ENCODE peak calls at places on chromosomes 6 and 20, in eight cellular contexts. One of them, this sample, is unnamed.

GRCh38 chr6:150451767-150452641 is 83.2 kb downstream of the IYD start:
- DNase-seq in midbrain: no peak
- DNase-seq in ACHN: no peak
- DNase-seq in left colon: no peak
- DNase-seq in kidney epithelial cell: no peak
- DNase-seq in nucleus accumbens: no peak
- DNase-seq in T-helper 9 cell: no peak
- DNase-seq in small intestine: no peak
- DNase-seq in this sample: no peak

GRCh38 chr20:34541917-34542316 is 16.6 kb upstream of the MAP1LC3A start:
- DNase-seq in midbrain: no peak
- DNase-seq in ACHN: no peak
- DNase-seq in left colon: no peak
- DNase-seq in kidney epithelial cell: no peak
- DNase-seq in nucleus accumbens: no peak
- DNase-seq in T-helper 9 cell: no peak
- DNase-seq in small intestine: no peak
- DNase-seq in this sample: no peak

GRCh38 chr6:130559166-130559565 is 193.3 kb downstream of the TMEM200A start:
- DNase-seq in midbrain: no peak
- DNase-seq in ACHN: no peak
- DNase-seq in left colon: no peak
- DNase-seq in kidney epithelial cell: no peak
- DNase-seq in nucleus accumbens: no peak
- DNase-seq in T-helper 9 cell: no peak
- DNase-seq in small intestine: no peak
- DNase-seq in this sample: no peak

GRCh38 chr6:30589754-30590358 is 18.6 kb downstream of the ABCF1 start:
- DNase-seq in midbrain: no peak
- DNase-seq in ACHN: no peak
- DNase-seq in left colon: no peak
- DNase-seq in kidney epithelial cell: no peak
- DNase-seq in nucleus accumbens: no peak
- DNase-seq in T-helper 9 cell: no peak
- DNase-seq in small intestine: no peak
- DNase-seq in this sample: no peak

GRCh38 chr20:37656945-37657344 is 36.9 kb upstream of the CTNNBL1 start:
- DNase-seq in midbrain: no peak
- DNase-seq in ACHN: no peak
- DNase-seq in left colon: no peak
- DNase-seq in kidney epithelial cell: no peak
- DNase-seq in nucleus accumbens: no peak
- DNase-seq in T-helper 9 cell: no peak
- DNase-seq in small intestine: no peak
- DNase-seq in this sample: no peak

GRCh38 chr20:31835977-31836852 is 9.2 kb downstream of the FOXS1 start:
- DNase-seq in midbrain: peak; percentile 43
- DNase-seq in ACHN: peak; percentile 93
- DNase-seq in left colon: peak; percentile 62
- DNase-seq in kidney epithelial cell: peak; percentile 87
- DNase-seq in nucleus accumbens: peak; percentile 21
- DNase-seq in T-helper 9 cell: no peak
- DNase-seq in small intestine: peak; percentile 67
- DNase-seq in this sample: peak; percentile 79

GRCh38 chr6:158621694-158622544 is 22.6 kb downstream of the DYNLT1 start:
- DNase-seq in midbrain: no peak
- DNase-seq in ACHN: no peak
- DNase-seq in left colon: no peak
- DNase-seq in kidney epithelial cell: no peak
- DNase-seq in nucleus accumbens: no peak
- DNase-seq in T-helper 9 cell: no peak
- DNase-seq in small intestine: no peak
- DNase-seq in this sample: no peak

GRCh38 chr6:89501239-89501638 is 68.3 kb downstream of the ANKRD6 start:
- DNase-seq in midbrain: no peak
- DNase-seq in ACHN: no peak
- DNase-seq in left colon: no peak
- DNase-seq in kidney epithelial cell: no peak
- DNase-seq in nucleus accumbens: no peak
- DNase-seq in T-helper 9 cell: no peak
- DNase-seq in small intestine: no peak
- DNase-seq in this sample: no peak

GRCh38 chr6:79625746-79626145 is 5.4 kb upstream of the SH3BGRL2 start:
- DNase-seq in midbrain: no peak
- DNase-seq in ACHN: no peak
- DNase-seq in left colon: no peak
- DNase-seq in kidney epithelial cell: no peak
- DNase-seq in nucleus accumbens: no peak
- DNase-seq in T-helper 9 cell: no peak
- DNase-seq in small intestine: no peak
- DNase-seq in this sample: no peak

GRCh38 chr6:16739329-16739801 is 21.9 kb downstream of the ATXN1 start:
- DNase-seq in midbrain: peak; percentile 22
- DNase-seq in ACHN: peak; percentile 59
- DNase-seq in left colon: no peak
- DNase-seq in kidney epithelial cell: peak; percentile 93
- DNase-seq in nucleus accumbens: no peak
- DNase-seq in T-helper 9 cell: no peak
- DNase-seq in small intestine: no peak
- DNase-seq in this sample: no peak

GRCh38 chr6:4727671-4728435 is 48.4 kb upstream of the CDYL start:
- DNase-seq in midbrain: no peak
- DNase-seq in ACHN: no peak
- DNase-seq in left colon: peak; percentile 53
- DNase-seq in kidney epithelial cell: no peak
- DNase-seq in nucleus accumbens: no peak
- DNase-seq in T-helper 9 cell: no peak
- DNase-seq in small intestine: peak; percentile 87
- DNase-seq in this sample: peak; percentile 45

GRCh38 chr6:24004062-24004461 is 122.0 kb upstream of the NRSN1 start:
- DNase-seq in midbrain: no peak
- DNase-seq in ACHN: no peak
- DNase-seq in left colon: no peak
- DNase-seq in kidney epithelial cell: no peak
- DNase-seq in nucleus accumbens: no peak
- DNase-seq in T-helper 9 cell: no peak
- DNase-seq in small intestine: no peak
- DNase-seq in this sample: no peak

GRCh38 chr20:41482647-41483552 is 116.3 kb upstream of the EMILIN3 start:
- DNase-seq in midbrain: no peak
- DNase-seq in ACHN: peak; percentile 84
- DNase-seq in left colon: no peak
- DNase-seq in kidney epithelial cell: peak; percentile 47
- DNase-seq in nucleus accumbens: no peak
- DNase-seq in T-helper 9 cell: no peak
- DNase-seq in small intestine: no peak
- DNase-seq in this sample: no peak

GRCh38 chr20:58636396-58636982 is 14.6 kb upstream of the STX16 start:
- DNase-seq in midbrain: no peak
- DNase-seq in ACHN: no peak
- DNase-seq in left colon: no peak
- DNase-seq in kidney epithelial cell: no peak
- DNase-seq in nucleus accumbens: no peak
- DNase-seq in T-helper 9 cell: no peak
- DNase-seq in small intestine: no peak
- DNase-seq in this sample: no peak

GRCh38 chr6:149080511-149080910 is 237.0 kb upstream of the TAB2 start:
- DNase-seq in midbrain: no peak
- DNase-seq in ACHN: no peak
- DNase-seq in left colon: no peak
- DNase-seq in kidney epithelial cell: no peak
- DNase-seq in nucleus accumbens: no peak
- DNase-seq in T-helper 9 cell: no peak
- DNase-seq in small intestine: no peak
- DNase-seq in this sample: no peak

GRCh38 chr6:169539176-169539897 is 162.5 kb downstream of the WDR27 start:
- DNase-seq in midbrain: no peak
- DNase-seq in ACHN: no peak
- DNase-seq in left colon: no peak
- DNase-seq in kidney epithelial cell: no peak
- DNase-seq in nucleus accumbens: no peak
- DNase-seq in T-helper 9 cell: no peak
- DNase-seq in small intestine: no peak
- DNase-seq in this sample: no peak

GRCh38 chr6:20953019-20953418 is 418.8 kb downstream of the CDKAL1 start:
- DNase-seq in midbrain: no peak
- DNase-seq in ACHN: peak; percentile 14
- DNase-seq in left colon: no peak
- DNase-seq in kidney epithelial cell: no peak
- DNase-seq in nucleus accumbens: no peak
- DNase-seq in T-helper 9 cell: no peak
- DNase-seq in small intestine: no peak
- DNase-seq in this sample: no peak

GRCh38 chr6:122361314-122361979 is 38.0 kb upstream of the HSF2 start:
- DNase-seq in midbrain: no peak
- DNase-seq in ACHN: no peak
- DNase-seq in left colon: no peak
- DNase-seq in kidney epithelial cell: no peak
- DNase-seq in nucleus accumbens: no peak
- DNase-seq in T-helper 9 cell: no peak
- DNase-seq in small intestine: no peak
- DNase-seq in this sample: no peak

GRCh38 chr20:54132612-54133433 is 41.0 kb downstream of the CYP24A1 start:
- DNase-seq in midbrain: no peak
- DNase-seq in ACHN: peak; percentile 65
- DNase-seq in left colon: no peak
- DNase-seq in kidney epithelial cell: peak; percentile 92
- DNase-seq in nucleus accumbens: no peak
- DNase-seq in T-helper 9 cell: no peak
- DNase-seq in small intestine: peak; percentile 6
- DNase-seq in this sample: no peak

GRCh38 chr6:163529605-163530004 is 115.1 kb downstream of the QKI start:
- DNase-seq in midbrain: no peak
- DNase-seq in ACHN: peak; percentile 86
- DNase-seq in left colon: no peak
- DNase-seq in kidney epithelial cell: peak; percentile 50
- DNase-seq in nucleus accumbens: no peak
- DNase-seq in T-helper 9 cell: no peak
- DNase-seq in small intestine: no peak
- DNase-seq in this sample: no peak

GRCh38 chr6:150008588-150008987 is 16.7 kb downstream of the RAET1L start:
- DNase-seq in midbrain: no peak
- DNase-seq in ACHN: no peak
- DNase-seq in left colon: no peak
- DNase-seq in kidney epithelial cell: no peak
- DNase-seq in nucleus accumbens: no peak
- DNase-seq in T-helper 9 cell: no peak
- DNase-seq in small intestine: peak; percentile 27
- DNase-seq in this sample: no peak

GRCh38 chr20:9677224-9677623 is 161.7 kb downstream of the PAK5 start:
- DNase-seq in midbrain: no peak
- DNase-seq in ACHN: no peak
- DNase-seq in left colon: no peak
- DNase-seq in kidney epithelial cell: no peak
- DNase-seq in nucleus accumbens: no peak
- DNase-seq in T-helper 9 cell: no peak
- DNase-seq in small intestine: no peak
- DNase-seq in this sample: no peak

GRCh38 chr6:20126789-20127653 is 85.2 kb downstream of the MBOAT1 start:
- DNase-seq in midbrain: peak; percentile 76
- DNase-seq in ACHN: peak; percentile 57
- DNase-seq in left colon: peak; percentile 81
- DNase-seq in kidney epithelial cell: no peak
- DNase-seq in nucleus accumbens: peak; percentile 20
- DNase-seq in T-helper 9 cell: peak; percentile 58
- DNase-seq in small intestine: peak; percentile 86
- DNase-seq in this sample: peak; percentile 83

GRCh38 chr20:41345729-41346067 is 5.1 kb downstream of the LPIN3 start:
- DNase-seq in midbrain: no peak
- DNase-seq in ACHN: no peak
- DNase-seq in left colon: no peak
- DNase-seq in kidney epithelial cell: no peak
- DNase-seq in nucleus accumbens: no peak
- DNase-seq in T-helper 9 cell: no peak
- DNase-seq in small intestine: no peak
- DNase-seq in this sample: no peak

GRCh38 chr6:134414793-134415192 is 96.9 kb upstream of the SGK1 start:
- DNase-seq in midbrain: no peak
- DNase-seq in ACHN: no peak
- DNase-seq in left colon: no peak
- DNase-seq in kidney epithelial cell: no peak
- DNase-seq in nucleus accumbens: no peak
- DNase-seq in T-helper 9 cell: no peak
- DNase-seq in small intestine: no peak
- DNase-seq in this sample: no peak

GRCh38 chr6:151842816-151843215 is 35.3 kb downstream of the ESR1 start:
- DNase-seq in midbrain: no peak
- DNase-seq in ACHN: no peak
- DNase-seq in left colon: no peak
- DNase-seq in kidney epithelial cell: no peak
- DNase-seq in nucleus accumbens: no peak
- DNase-seq in T-helper 9 cell: no peak
- DNase-seq in small intestine: no peak
- DNase-seq in this sample: no peak

GRCh38 chr6:126628125-126628524 is 288.2 kb downstream of the CENPW start:
- DNase-seq in midbrain: no peak
- DNase-seq in ACHN: no peak
- DNase-seq in left colon: no peak
- DNase-seq in kidney epithelial cell: no peak
- DNase-seq in nucleus accumbens: no peak
- DNase-seq in T-helper 9 cell: no peak
- DNase-seq in small intestine: no peak
- DNase-seq in this sample: no peak

GRCh38 chr6:28433119-28433518 is 10.2 kb downstream of the ZSCAN23 start:
- DNase-seq in midbrain: no peak
- DNase-seq in ACHN: no peak
- DNase-seq in left colon: no peak
- DNase-seq in kidney epithelial cell: no peak
- DNase-seq in nucleus accumbens: no peak
- DNase-seq in T-helper 9 cell: no peak
- DNase-seq in small intestine: no peak
- DNase-seq in this sample: no peak

GRCh38 chr20:44593721-44594120 is 11.3 kb downstream of the PKIG start:
- DNase-seq in midbrain: no peak
- DNase-seq in ACHN: no peak
- DNase-seq in left colon: no peak
- DNase-seq in kidney epithelial cell: no peak
- DNase-seq in nucleus accumbens: no peak
- DNase-seq in T-helper 9 cell: no peak
- DNase-seq in small intestine: no peak
- DNase-seq in this sample: no peak

GRCh38 chr20:651713-652610 is 1.0 kb downstream of the SRXN1 start:
- DNase-seq in midbrain: no peak
- DNase-seq in ACHN: no peak
- DNase-seq in left colon: no peak
- DNase-seq in kidney epithelial cell: no peak
- DNase-seq in nucleus accumbens: no peak
- DNase-seq in T-helper 9 cell: no peak
- DNase-seq in small intestine: peak; percentile 59
- DNase-seq in this sample: no peak

GRCh38 chr6:158807515-158808441 is 11.4 kb downstream of the EZR start:
- DNase-seq in midbrain: no peak
- DNase-seq in ACHN: no peak
- DNase-seq in left colon: no peak
- DNase-seq in kidney epithelial cell: no peak
- DNase-seq in nucleus accumbens: no peak
- DNase-seq in T-helper 9 cell: no peak
- DNase-seq in small intestine: no peak
- DNase-seq in this sample: no peak

GRCh38 chr20:58175425-58175824 is 53.0 kb downstream of the ANKRD60 start:
- DNase-seq in midbrain: no peak
- DNase-seq in ACHN: no peak
- DNase-seq in left colon: no peak
- DNase-seq in kidney epithelial cell: no peak
- DNase-seq in nucleus accumbens: no peak
- DNase-seq in T-helper 9 cell: no peak
- DNase-seq in small intestine: no peak
- DNase-seq in this sample: no peak

GRCh38 chr6:111057074-111057752 is 30.1 kb upstream of the SLC16A10 start:
- DNase-seq in midbrain: no peak
- DNase-seq in ACHN: peak; percentile 56
- DNase-seq in left colon: no peak
- DNase-seq in kidney epithelial cell: no peak
- DNase-seq in nucleus accumbens: peak; percentile 3
- DNase-seq in T-helper 9 cell: no peak
- DNase-seq in small intestine: peak; percentile 74
- DNase-seq in this sample: no peak

This sample was measured in testis.